ENCODE peak calls at places on chromosomes 12 and 14, in eight cellular contexts. V is bronchial epithelial cell, O is PC-3, H is astrocyte, D is Caco-2, R is HFF-Myc, E is fibroblast of pulmonary artery, C is BJ. B is an unnamed sample.

GRCh38 chr14:80167793-80168448 is 43.4 kb downstream of the DIO2 start:
- DNase-seq in V (no peak), O (no peak), H (no peak), D (no peak), R (no peak), E (no peak), C (no peak), B (no peak)

GRCh38 chr14:68593806-68594536 is 198.9 kb downstream of the ZFP36L1 start:
- DNase-seq in V (no peak), O (no peak), H (peak), D (peak), R (no peak), E (no peak), C (no peak), B (no peak)

GRCh38 chr12:89307665-89308253 is 44.5 kb downstream of the DUSP6 start:
- DNase-seq in V (peak), O (no peak), H (no peak), D (no peak), R (no peak), E (no peak), C (no peak), B (no peak)

GRCh38 chr12:80946591-80946990 is 8.9 kb upstream of the LIN7A start:
- DNase-seq in V (peak), O (peak), H (peak), D (no peak), R (no peak), E (peak), C (no peak), B (peak)

GRCh38 chr14:57492859-57493258 is 798 bp downstream of the CCDC198 start:
- DNase-seq in V (peak), O (peak), H (peak), D (no peak), R (no peak), E (peak), C (peak), B (peak)

GRCh38 chr12:129854591-129854990 is 49.2 kb downstream of the TMEM132D start:
- DNase-seq in V (no peak), O (no peak), H (no peak), D (no peak), R (no peak), E (no peak), C (no peak), B (no peak)

GRCh38 chr14:91227183-91227628 is 17.3 kb downstream of the GPR68 start:
- DNase-seq in V (no peak), O (no peak), H (peak), D (no peak), R (no peak), E (no peak), C (no peak), B (no peak)

GRCh38 chr12:43294147-43294546 is 257.9 kb downstream of the ADAMTS20 start:
- DNase-seq in V (no peak), O (no peak), H (no peak), D (no peak), R (no peak), E (no peak), C (no peak), B (no peak)

GRCh38 chr12:2376855-2377657 is 324.3 kb downstream of the CACNA1C start:
- DNase-seq in V (no peak), O (no peak), H (no peak), D (no peak), R (no peak), E (no peak), C (no peak), B (no peak)

GRCh38 chr12:100959481-100959880 is 164.9 kb downstream of the ANO4 start:
- DNase-seq in V (peak), O (peak), H (peak), D (no peak), R (no peak), E (peak), C (no peak), B (peak)

GRCh38 chr12:132480620-132481132 is 9.3 kb upstream of the FBRSL1 start:
- DNase-seq in V (no peak), O (no peak), H (no peak), D (no peak), R (no peak), E (no peak), C (no peak), B (no peak)

GRCh38 chr12:26271024-26271423 is 75.7 kb downstream of the SSPN start:
- DNase-seq in V (peak), O (no peak), H (peak), D (no peak), R (no peak), E (peak), C (no peak), B (peak)

GRCh38 chr12:115756271-115756670 is 521.2 kb downstream of the MED13L start:
- DNase-seq in V (no peak), O (peak), H (no peak), D (no peak), R (no peak), E (no peak), C (no peak), B (no peak)

GRCh38 chr12:115755061-115755751 is 522.3 kb downstream of the MED13L start:
- DNase-seq in V (no peak), O (peak), H (no peak), D (no peak), R (no peak), E (no peak), C (no peak), B (no peak)

GRCh38 chr12:115755752-115756140 is 521.7 kb downstream of the MED13L start:
- DNase-seq in V (no peak), O (peak), H (no peak), D (no peak), R (no peak), E (no peak), C (no peak), B (no peak)

GRCh38 chr12:115758886-115759620 is 518.4 kb downstream of the MED13L start:
- DNase-seq in V (no peak), O (peak), H (no peak), D (no peak), R (no peak), E (no peak), C (no peak), B (no peak)

GRCh38 chr12:115756804-115757203 is 520.7 kb downstream of the MED13L start:
- DNase-seq in V (no peak), O (no peak), H (no peak), D (no peak), R (no peak), E (no peak), C (no peak), B (no peak)
- H3K4me3 ChIP-seq in V (no peak), O (peak), H (no peak), D (no peak), R (peak), E (no peak), C (peak), B (no peak)

DNA sequence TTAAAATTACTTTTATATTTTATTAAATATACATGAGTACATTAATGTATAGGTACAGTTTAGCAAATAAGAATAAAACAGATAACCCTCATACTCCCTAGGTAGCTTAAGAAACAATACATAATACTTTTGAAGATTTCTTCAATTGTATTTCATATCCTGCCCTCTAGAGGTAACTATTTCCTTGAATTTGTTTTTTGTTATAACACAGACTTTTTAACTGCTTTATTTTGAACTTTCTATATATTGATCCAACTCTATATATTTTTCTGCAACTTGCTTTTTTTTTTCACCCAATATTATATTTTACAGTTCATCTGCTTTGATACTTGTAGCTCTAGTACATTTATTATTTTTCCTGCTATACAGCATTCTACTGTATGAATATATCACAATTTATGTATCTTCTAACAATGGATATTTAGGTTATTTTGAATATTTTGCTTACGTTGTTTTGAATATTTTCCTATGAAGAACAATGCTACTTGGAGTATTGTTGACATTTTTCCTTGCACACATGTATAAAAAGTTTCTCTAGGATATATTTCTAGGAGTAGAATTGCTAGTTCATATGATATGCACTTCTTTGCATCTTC is 72.8 kb upstream of the ABCD2 start:
- DNase-seq in V (peak), O (peak), H (peak), D (no peak), R (no peak), E (peak), C (no peak), B (peak)
- TF ChIP-seq CTCF in V (peak), O (peak), H (peak), D (no peak), R (no peak), E (peak), C (peak), B (no peak)

GRCh38 chr14:95360828-95361227 is 41.1 kb upstream of the CLMN start:
- DNase-seq in V (no peak), O (no peak), H (no peak), D (no peak), R (no peak), E (no peak), C (no peak), B (no peak)

GRCh38 chr14:95362180-95362494 is 42.4 kb upstream of the CLMN start:
- DNase-seq in V (no peak), O (no peak), H (no peak), D (no peak), R (no peak), E (no peak), C (no peak), B (no peak)

GRCh38 chr14:95361373-95362179 is 41.9 kb upstream of the CLMN start:
- DNase-seq in V (peak), O (peak), H (no peak), D (no peak), R (no peak), E (peak), C (no peak), B (peak)

GRCh38 chr14:95363468-95363954 is 43.8 kb upstream of the CLMN start:
- DNase-seq in V (no peak), O (no peak), H (no peak), D (no peak), R (no peak), E (peak), C (no peak), B (no peak)

DNA sequence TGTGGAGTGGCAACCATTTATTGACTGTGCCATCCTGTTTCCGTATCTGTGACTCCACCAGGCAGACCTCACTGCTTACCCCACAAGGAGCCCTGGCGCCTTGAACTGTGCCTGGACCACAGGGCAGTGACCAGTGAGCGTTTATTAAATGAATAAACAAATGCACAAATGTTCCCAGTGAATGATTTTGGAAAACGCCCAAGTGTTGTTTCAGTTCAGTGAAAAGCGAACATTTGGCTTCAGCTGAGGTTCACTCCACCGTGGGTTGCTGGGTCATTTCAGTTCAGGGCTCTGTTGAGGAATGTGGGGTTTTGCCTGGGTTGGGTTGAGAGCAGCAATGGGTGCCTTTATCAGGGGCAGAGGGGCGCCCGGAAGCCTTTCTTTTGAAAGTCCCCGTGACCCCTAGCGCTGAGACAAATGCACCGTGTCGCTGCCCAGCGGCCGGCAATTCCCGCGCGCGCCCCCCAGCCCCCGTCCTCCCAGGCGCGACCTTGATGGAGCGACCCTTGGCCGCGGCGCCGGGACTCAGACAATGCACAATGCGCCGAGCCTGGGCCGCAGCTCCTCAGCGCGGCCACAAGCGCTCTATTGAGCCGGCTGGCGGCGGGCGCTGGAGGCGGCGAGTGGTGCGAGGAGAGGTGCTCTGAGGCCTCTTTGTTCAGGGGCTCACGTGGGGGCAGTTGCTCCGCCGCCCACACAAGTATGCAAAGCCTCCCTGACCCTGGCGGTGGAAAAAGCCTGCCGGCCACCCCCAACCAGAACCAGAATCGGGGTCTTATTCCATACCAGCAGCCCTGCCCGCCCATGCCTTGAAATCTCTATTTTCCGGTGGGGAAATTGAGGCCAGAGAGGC is 40.5 kb upstream of the CLMN start:
- DNase-seq in V (no peak), O (no peak), H (no peak), D (no peak), R (no peak), E (no peak), C (no peak), B (no peak)
- H3K4me3 ChIP-seq in V (no peak), O (no peak), H (no peak), D (no peak), R (no peak), E (no peak), C (no peak), B (no peak)

DNA sequence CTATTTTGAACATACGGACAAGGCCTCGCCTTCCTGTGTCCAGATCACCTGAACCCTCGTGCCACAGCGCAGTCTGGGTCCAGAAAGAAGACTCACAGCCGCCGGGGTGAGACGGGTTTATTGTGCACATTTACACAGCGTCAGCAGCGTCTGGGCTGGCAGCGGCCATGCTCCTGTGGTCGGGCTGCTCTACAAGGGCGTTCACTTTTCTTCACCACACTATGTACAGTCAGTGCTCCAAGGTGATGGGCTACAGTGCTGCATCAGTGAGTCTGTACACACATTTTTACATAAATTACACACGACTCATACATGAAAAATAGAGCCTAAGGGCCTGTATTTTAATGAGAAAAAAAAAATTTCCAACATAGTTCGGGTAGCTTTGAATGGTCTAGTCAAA is 18.0 kb downstream of the ZFYVE21 start:
- DNase-seq in V (peak), O (peak), H (peak), D (no peak), R (no peak), E (no peak), C (no peak), B (no peak)
- TF ChIP-seq CTCF in V (no peak), O (no peak), H (no peak), D (no peak), R (no peak), E (no peak), C (no peak), B (no peak)

DNA sequence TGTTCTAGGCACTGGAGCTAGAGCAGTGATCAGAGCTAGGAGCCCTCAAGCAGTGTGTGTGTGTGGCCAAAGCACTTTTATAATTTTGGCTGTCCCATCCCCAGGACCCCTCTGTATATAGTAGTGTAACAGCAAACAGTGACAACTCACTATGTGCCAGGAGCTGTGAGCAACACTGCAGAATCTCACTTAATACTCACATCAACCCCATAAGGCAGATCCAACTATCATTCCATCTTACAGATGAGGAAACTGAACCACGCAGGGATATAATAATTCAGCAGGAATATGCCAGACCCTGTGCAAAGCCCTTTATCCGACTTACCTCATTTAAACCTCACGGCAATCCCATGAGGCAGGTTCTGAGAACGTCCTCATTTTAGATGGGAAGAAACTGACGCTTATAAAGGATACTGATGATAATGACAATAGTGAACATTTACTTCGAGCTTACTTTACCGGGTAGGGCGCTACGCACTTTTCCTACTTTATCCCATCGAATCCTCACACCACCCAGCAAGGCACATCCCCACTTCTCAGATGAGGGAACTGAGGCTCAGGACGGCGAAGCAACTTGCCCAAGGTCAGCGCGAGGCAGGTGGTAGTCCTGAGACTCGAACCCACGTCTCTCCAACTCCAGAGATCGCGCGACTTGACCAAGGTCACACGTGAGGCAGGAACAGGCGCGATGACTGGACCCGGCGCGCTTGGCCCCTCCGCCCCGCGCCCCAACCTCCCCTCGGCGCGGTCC is 686 bp downstream of the RAB35 start:
- DNase-seq in V (no peak), O (peak), H (no peak), D (peak), R (no peak), E (peak), C (no peak), B (peak)
- H3K4me3 ChIP-seq in V (peak), O (peak), H (peak), D (peak), R (peak), E (peak), C (peak), B (peak)

GRCh38 chr14:103904493-103905107 is 23.7 kb upstream of the TDRD9 start:
- DNase-seq in V (no peak), O (no peak), H (no peak), D (no peak), R (no peak), E (no peak), C (no peak), B (no peak)
- TF ChIP-seq CTCF in V (no peak), O (no peak), H (no peak), D (no peak), R (no peak), E (no peak), C (no peak), B (no peak)

GRCh38 chr14:74843653-74844052 is 32.3 kb downstream of the PROX2 start:
- DNase-seq in V (no peak), O (no peak), H (peak), D (no peak), R (peak), E (peak), C (no peak), B (no peak)
- H3K4me3 ChIP-seq in V (no peak), O (no peak), H (no peak), D (no peak), R (no peak), E (no peak), C (no peak), B (no peak)

DNA sequence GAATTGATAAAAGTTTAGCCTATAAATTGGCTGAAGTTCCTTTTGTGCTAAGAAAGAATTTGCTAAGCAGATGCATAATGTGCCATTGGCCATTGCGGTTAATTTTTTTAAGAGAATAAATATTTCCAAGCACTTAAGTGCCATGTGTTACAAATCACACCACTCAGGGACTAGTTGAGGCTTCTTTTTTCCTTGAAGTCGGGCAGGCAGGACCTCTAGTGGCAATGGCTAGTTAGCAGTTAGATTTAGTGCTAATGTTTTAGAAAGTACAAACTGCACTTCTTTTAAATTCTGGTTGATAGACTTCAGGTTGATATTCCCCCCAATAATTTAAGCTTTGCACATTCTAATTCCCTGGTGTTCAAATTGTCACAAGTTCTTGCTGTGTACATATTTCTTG is 294.3 kb downstream of the APAF1 start:
- DNase-seq in V (peak), O (peak), H (peak), D (no peak), R (peak), E (peak), C (peak), B (peak)
- TF ChIP-seq CTCF in V (peak), O (peak), H (peak), D (peak), R (peak), E (peak), C (peak), B (peak)

DNA sequence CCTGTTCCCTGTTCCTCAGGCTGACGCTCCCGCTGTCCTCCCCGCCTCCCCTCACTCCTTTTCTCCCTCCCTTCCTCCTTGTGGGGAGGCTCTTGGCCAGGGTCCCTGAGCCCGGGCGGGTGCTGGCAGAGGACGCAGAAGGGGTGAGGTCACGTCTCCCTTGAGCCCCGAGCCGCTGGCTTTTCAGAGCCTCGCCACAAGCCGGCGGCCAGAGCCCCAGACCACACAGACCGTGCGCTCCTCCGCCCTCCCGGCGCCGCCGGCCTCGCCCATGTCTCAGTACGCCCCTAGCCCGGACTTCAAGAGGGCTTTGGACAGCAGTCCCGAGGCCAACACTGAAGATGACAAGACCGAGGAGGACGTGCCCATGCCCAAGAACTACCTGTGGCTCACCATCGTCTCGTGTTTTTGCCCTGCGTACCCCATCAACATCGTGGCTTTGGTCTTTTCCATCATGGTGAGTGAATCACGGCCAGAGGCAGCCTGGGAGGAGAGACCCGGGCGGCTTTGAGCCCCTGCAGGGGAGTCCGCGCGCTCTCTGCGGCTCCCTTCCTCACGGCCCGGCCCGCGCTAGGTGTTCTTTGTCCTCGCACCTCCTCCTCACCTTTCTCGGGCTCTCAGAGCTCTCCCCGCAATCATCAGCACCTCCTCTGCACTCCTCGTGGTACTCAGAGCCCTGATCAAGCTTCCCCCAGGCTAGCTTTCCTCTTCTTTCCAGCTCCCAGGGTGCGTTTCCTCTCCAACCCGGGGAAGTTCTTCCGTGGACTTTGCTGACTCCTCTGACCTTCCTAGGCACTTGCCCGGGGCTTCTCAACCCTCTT is at the start of gene TMEM233:
- DNase-seq in V (no peak), O (no peak), H (peak), D (no peak), R (no peak), E (no peak), C (no peak), B (no peak)
- H3K4me3 ChIP-seq in V (no peak), O (no peak), H (peak), D (no peak), R (peak), E (peak), C (no peak), B (no peak)

B was measured in epithelial cell of esophagus.